ENCODE peak calls at places on chromosomes 2 and 18, in nine cellular contexts. W is pancreas, E is PC-3, Y is ovary, L is sigmoid colon, N is tibial nerve, Z is cardiac muscle cell, S is fibroblast of lung, R is uterus. A is an unnamed sample.

GRCh38 chr18:3261393-3262233 is at the start of gene MYL12B:
- DNase-seq in E (peak), Z (peak), R (peak), W (peak), N (peak), S (peak), Y (peak), L (peak), A (peak)

GRCh38 chr18:26656401-26656943 is 108.1 kb upstream of the KCTD1 start:
- DNase-seq in Z (peak), L (no peak), W (no peak), R (no peak), Y (no peak), N (no peak), S (no peak), E (no peak), A (no peak)

GRCh38 chr2:240926516-240927389 is 20.6 kb downstream of the CROCC2 start:
- DNase-seq in S (peak), L (peak), Y (peak), Z (peak), R (peak), W (peak), N (peak), E (no peak), A (peak)

GRCh38 chr2:44155577-44156446 is 12.9 kb upstream of the PPM1B start:
- DNase-seq in L (no peak), N (no peak), E (peak), Y (no peak), Z (no peak), S (no peak), W (no peak), R (no peak), A (no peak)

GRCh38 chr2:45568935-45569334 is 42.1 kb downstream of the SRBD1 start:
- DNase-seq in W (no peak), N (no peak), E (peak), L (no peak), R (no peak), Y (no peak), Z (no peak), S (no peak), A (no peak)

GRCh38 chr2:210584834-210585233 is 28.4 kb downstream of the CPS1 start:
- DNase-seq in Y (no peak), Z (no peak), R (no peak), E (peak), W (no peak), S (peak), L (no peak), N (no peak), A (no peak)

GRCh38 chr18:63708650-63709049 is 5.9 kb downstream of the SERPINB11 start:
- DNase-seq in Y (no peak), N (no peak), E (peak), Z (no peak), S (peak), W (no peak), L (no peak), R (no peak), A (no peak)

GRCh38 chr18:37299471-37300304 is 265.9 kb downstream of the CELF4 start:
- DNase-seq in R (peak), W (peak), N (peak), L (peak), Y (peak), S (peak), E (peak), Z (peak), A (peak)

GRCh38 chr2:109290887-109291675 is 162.1 kb downstream of the SH3RF3 start:
- DNase-seq in N (no peak), E (no peak), R (no peak), Z (no peak), S (peak), L (peak), Y (peak), W (no peak), A (peak)

GRCh38 chr2:66034467-66034866 is 400.5 kb upstream of the MEIS1 start:
- DNase-seq in W (no peak), R (no peak), S (peak), Z (no peak), Y (no peak), E (no peak), N (no peak), L (no peak), A (no peak)

GRCh38 chr2:66032376-66032775 is 402.5 kb upstream of the MEIS1 start:
- DNase-seq in Y (no peak), Z (no peak), S (no peak), L (no peak), R (no peak), E (no peak), N (no peak), W (no peak), A (no peak)

DNA sequence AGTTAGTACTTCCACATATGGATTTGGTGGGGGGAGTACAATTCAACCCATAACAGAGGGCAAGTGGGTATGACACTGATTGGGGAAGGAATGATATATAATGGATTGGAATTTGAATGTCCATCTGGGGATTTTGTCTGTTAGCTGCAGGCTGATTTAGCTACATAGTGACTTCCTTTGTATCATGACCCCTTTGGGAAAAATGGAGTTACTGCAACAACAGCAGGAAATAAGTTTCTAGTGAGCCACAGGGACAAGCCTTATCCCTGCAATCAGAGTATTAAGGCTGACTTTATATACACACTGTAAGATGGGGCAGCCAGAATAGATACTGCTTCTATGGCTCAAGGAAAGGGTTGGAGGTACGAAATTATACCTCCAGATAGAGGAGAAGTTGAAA is 404.4 kb upstream of the MEIS1 start:
- DNase-seq in Z (no peak), S (peak), Y (no peak), N (no peak), E (peak), W (no peak), R (no peak), L (no peak), A (no peak)
- TF ChIP-seq CTCF in Z (no peak), S (no peak), Y (no peak), N (no peak), E (peak), W (no peak), R (no peak), L (no peak), A (no peak)

GRCh38 chr2:201931475-201931874 is 102.2 kb upstream of the FZD7 start:
- DNase-seq in R (no peak), N (no peak), Y (no peak), S (no peak), E (no peak), L (no peak), W (no peak), Z (no peak), A (no peak)
- H3K27ac ChIP-seq in R (no peak), N (no peak), Y (no peak), S (no peak), E (no peak), L (no peak), W (no peak), Z (no peak), A (no peak)

GRCh38 chr2:69306612-69306896 is 80.5 kb downstream of the GFPT1 start:
- DNase-seq in S (no peak), Z (no peak), R (no peak), N (no peak), W (no peak), E (no peak), L (no peak), Y (peak), A (no peak)
- H3K4me3 ChIP-seq in S (peak), Z (peak), R (peak), N (peak), W (peak), E (peak), L (peak), Y (peak), A (peak)

GRCh38 chr2:156112323-156112722 is 220.2 kb downstream of the NR4A2 start:
- DNase-seq in Y (no peak), N (no peak), R (no peak), S (no peak), Z (no peak), W (no peak), L (no peak), E (peak), A (no peak)

GRCh38 chr2:156115338-156115737 is 217.2 kb downstream of the NR4A2 start:
- DNase-seq in R (no peak), N (no peak), W (no peak), S (no peak), E (peak), L (no peak), Y (no peak), Z (no peak), A (no peak)

GRCh38 chr2:156116113-156116512 is 216.4 kb downstream of the NR4A2 start:
- DNase-seq in R (no peak), Z (no peak), W (no peak), L (no peak), N (no peak), S (no peak), Y (no peak), E (no peak), A (no peak)

GRCh38 chr2:156110890-156111289 is 221.6 kb downstream of the NR4A2 start:
- DNase-seq in R (no peak), Z (peak), L (no peak), Y (no peak), W (peak), N (no peak), S (no peak), E (peak), A (no peak)
- TF ChIP-seq CTCF in R (no peak), Z (no peak), L (no peak), Y (no peak), W (no peak), N (no peak), S (no peak), E (peak), A (no peak)

GRCh38 chr2:236974206-236974605 is 111.5 kb upstream of the COPS8 start:
- DNase-seq in Y (no peak), Z (no peak), S (no peak), N (no peak), W (no peak), R (no peak), L (no peak), E (no peak), A (no peak)
- H3K27ac ChIP-seq in Y (no peak), Z (no peak), S (no peak), N (no peak), W (no peak), R (no peak), L (no peak), E (no peak), A (no peak)

GRCh38 chr2:219460424-219460926 is 25.8 kb downstream of the SPEG start:
- DNase-seq in Z (peak), R (peak), Y (peak), W (no peak), N (no peak), S (peak), E (no peak), L (peak), A (no peak)
- H3K4me3 ChIP-seq in Z (peak), R (no peak), Y (peak), W (no peak), N (no peak), S (no peak), E (no peak), L (peak), A (no peak)

DNA sequence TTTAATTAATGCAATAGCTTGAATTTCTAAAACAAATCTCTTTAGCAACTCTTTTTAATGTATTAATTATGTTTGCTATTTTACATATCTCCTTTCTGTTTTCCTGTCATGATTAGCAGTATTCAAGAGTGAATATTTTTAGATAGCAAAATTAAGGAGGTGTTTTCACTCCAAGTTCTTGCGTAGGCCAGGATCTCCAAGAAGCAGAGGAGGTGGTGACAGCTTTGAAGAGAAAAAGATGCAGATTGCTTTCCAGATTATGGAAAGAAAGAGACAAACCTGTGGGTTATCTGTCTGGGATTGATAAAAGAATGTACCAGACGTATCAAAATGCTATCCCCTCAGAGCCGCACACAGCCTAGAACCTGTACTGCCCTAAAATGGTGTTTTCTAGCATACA is 163.5 kb upstream of the FAM98A start:
- DNase-seq in S (no peak), N (no peak), R (no peak), Z (no peak), L (no peak), E (no peak), W (no peak), Y (no peak), A (no peak)
- TF ChIP-seq CTCF in S (no peak), N (no peak), R (no peak), Z (no peak), L (no peak), E (no peak), W (no peak), Y (no peak), A (no peak)

GRCh38 chr2:70619167-70619566 is 65.5 kb upstream of the TGFA start:
- DNase-seq in N (no peak), Z (no peak), L (no peak), Y (no peak), S (no peak), E (no peak), W (no peak), R (no peak), A (no peak)

GRCh38 chr2:70615222-70615621 is 61.6 kb upstream of the TGFA start:
- DNase-seq in E (no peak), S (no peak), R (no peak), N (no peak), Y (no peak), L (no peak), Z (no peak), W (no peak), A (no peak)

GRCh38 chr2:70616168-70616694 is 62.6 kb upstream of the TGFA start:
- DNase-seq in N (no peak), L (no peak), Z (no peak), S (no peak), W (no peak), E (peak), R (no peak), Y (no peak), A (no peak)

DNA sequence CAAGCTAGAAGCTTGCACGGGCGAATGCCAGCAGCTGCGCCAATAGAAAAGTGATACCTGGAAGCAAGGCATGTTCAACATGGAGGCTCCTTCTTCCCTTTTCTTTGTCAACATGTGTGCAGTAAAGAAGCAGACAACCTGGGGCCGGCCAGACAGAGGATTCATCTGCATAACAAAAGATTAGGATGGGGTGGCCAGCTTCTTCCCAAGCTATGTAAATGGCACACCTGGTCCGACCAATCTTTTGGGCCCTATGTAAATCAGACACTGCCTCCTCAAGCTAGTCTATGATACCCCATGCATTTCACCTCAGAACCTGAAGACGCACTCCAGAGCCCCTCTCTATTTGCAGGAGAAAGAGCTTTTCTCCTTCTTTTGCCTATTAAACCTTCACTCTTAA is 66.4 kb upstream of the TGFA start:
- DNase-seq in Y (no peak), W (no peak), R (no peak), L (no peak), E (no peak), N (no peak), S (no peak), Z (no peak), A (no peak)
- H3K27ac ChIP-seq in Y (no peak), W (no peak), R (no peak), L (no peak), E (no peak), N (no peak), S (no peak), Z (no peak), A (no peak)

DNA sequence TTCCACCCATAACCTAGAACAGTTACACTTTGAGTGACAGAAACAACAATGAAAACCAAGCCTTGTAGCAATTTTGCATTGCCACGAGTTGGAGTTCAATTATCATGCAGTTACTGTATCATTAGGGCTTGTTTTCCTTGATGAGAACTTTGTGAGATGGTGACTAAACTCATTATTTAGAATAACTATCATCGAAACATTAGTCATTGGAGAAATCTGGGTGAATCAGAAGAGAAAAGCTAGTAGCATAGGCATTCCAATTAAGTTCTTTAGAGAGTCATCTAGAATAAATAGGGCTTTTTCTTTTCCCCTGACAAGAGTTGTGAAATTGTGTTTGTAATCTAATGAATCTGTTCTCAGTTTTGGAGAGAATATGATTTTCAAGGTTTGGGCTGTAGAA is 122.8 kb upstream of the DOCK10 start:
- DNase-seq in R (no peak), Y (no peak), N (no peak), Z (no peak), L (no peak), W (no peak), E (peak), S (peak), A (no peak)
- H3K4me3 ChIP-seq in R (no peak), Y (no peak), N (no peak), Z (no peak), L (no peak), W (no peak), E (no peak), S (no peak), A (no peak)

GRCh38 chr2:171447675-171448074 is 13.6 kb downstream of the DCAF17 start:
- DNase-seq in Z (no peak), L (no peak), R (no peak), S (no peak), E (peak), W (no peak), Y (no peak), N (no peak), A (no peak)
- TF ChIP-seq CTCF in Z (no peak), L (no peak), R (no peak), S (no peak), E (peak), W (no peak), Y (no peak), N (no peak), A (no peak)